ENCODE peak calls at places on chromosomes 7 and 10, in nine cellular contexts. R is ELF-1; L is activated T-cell treated with anti-CD3 and anti-CD28 coated beads for 1 hour; G is CD4-positive, alpha-beta T cell; T is ACHN; W is T1000; M is NCI-H460; S is activated CD8-positive, alpha-beta memory T cell treated with anti-CD3 and anti-CD28 coated beads, Interleukin-2, amount 50 U/mL, for 48 hours; D is left cardiac atrium. P is an unnamed sample.

GRCh38 chr7:78434281-78434680 is 635.7 kb downstream of the PHTF2 start:
- DNase-seq in R (no peak), L (no peak), G (no peak), T (no peak), W (no peak), M (no peak), S (no peak), D (no peak), P (no peak)

GRCh38 chr7:136709876-136710275 is 158.6 kb upstream of the CHRM2 start:
- DNase-seq in R (no peak), L (no peak), G (no peak), T (no peak), W (no peak), M (no peak), S (no peak), D (no peak), P (no peak)

GRCh38 chr10:119406888-119407777 is 135.4 kb downstream of the RGS10 start:
- DNase-seq in R (no peak), L (no peak), G (no peak), T (no peak), W (no peak), M (no peak), S (no peak), D (no peak), P (no peak)

GRCh38 chr10:15419279-15419874 is 48.3 kb upstream of the FAM171A1 start:
- DNase-seq in R (peak; percentile 27), L (peak; percentile 4), G (no peak), T (peak; percentile 64), W (peak; percentile 68), M (peak; percentile 24), S (no peak), D (peak; percentile 33), P (no peak)

GRCh38 chr10:3399756-3400155 is 227.2 kb upstream of the PITRM1 start:
- DNase-seq in R (peak; percentile 60), L (no peak), G (no peak), T (no peak), W (no peak), M (no peak), S (no peak), D (no peak), P (no peak)

GRCh38 chr7:140229591-140230516 is 53.1 kb upstream of the KDM7A start:
- DNase-seq in R (peak; percentile 39), L (peak; percentile 57), G (peak; percentile 72), T (no peak), W (no peak), M (no peak), S (peak; percentile 83), D (peak; percentile 28), P (no peak)

GRCh38 chr10:128071417-128071782 is 54.8 kb downstream of the MKI67 start:
- DNase-seq in R (no peak), L (no peak), G (no peak), T (no peak), W (no peak), M (no peak), S (no peak), D (no peak), P (no peak)

GRCh38 chr10:36634916-36635315 is 490.5 kb upstream of the ANKRD30A start:
- DNase-seq in R (no peak), L (no peak), G (no peak), T (no peak), W (no peak), M (no peak), S (no peak), D (no peak), P (no peak)

GRCh38 chr10:69686866-69687265 is 56.8 kb downstream of the FAM241B start:
- DNase-seq in R (no peak), L (no peak), G (no peak), T (no peak), W (no peak), M (no peak), S (no peak), D (no peak), P (no peak)

GRCh38 chr7:70829221-70830059 is 302.5 kb upstream of the GALNT17 start:
- DNase-seq in R (peak; percentile 91), L (peak; percentile 23), G (peak; percentile 37), T (peak; percentile 59), W (peak; percentile 13), M (peak; percentile 56), S (peak; percentile 77), D (peak; percentile 55), P (no peak)

GRCh38 chr7:156001496-156002260 is 189.4 kb upstream of the SHH start:
- DNase-seq in R (no peak), L (no peak), G (no peak), T (no peak), W (no peak), M (no peak), S (peak; percentile 10), D (no peak), P (no peak)

GRCh38 chr10:30647089-30647488 is 17.5 kb upstream of the LYZL2 start:
- DNase-seq in R (no peak), L (no peak), G (no peak), T (no peak), W (no peak), M (no peak), S (peak; percentile 59), D (no peak), P (no peak)

GRCh38 chr10:54585572-54585971 is 215.5 kb downstream of the PCDH15 start:
- DNase-seq in R (no peak), L (no peak), G (no peak), T (no peak), W (no peak), M (no peak), S (no peak), D (no peak), P (no peak)

GRCh38 chr10:67775274-67775673 is 62.7 kb downstream of the DNAJC12 start:
- DNase-seq in R (no peak), L (no peak), G (no peak), T (no peak), W (no peak), M (no peak), S (no peak), D (no peak), P (no peak)

GRCh38 chr7:1508277-1508758 is 4.1 kb upstream of the INTS1 start:
- DNase-seq in R (no peak), L (no peak), G (no peak), T (no peak), W (no peak), M (no peak), S (no peak), D (no peak), P (no peak)

GRCh38 chr10:116417821-116418220 is 9.8 kb upstream of the PNLIPRP3 start:
- DNase-seq in R (no peak), L (no peak), G (no peak), T (no peak), W (no peak), M (no peak), S (no peak), D (no peak), P (peak; percentile 82)

GRCh38 chr7:81186691-81187090 is 267.8 kb upstream of the SEMA3C start:
- DNase-seq in R (no peak), L (no peak), G (no peak), T (no peak), W (no peak), M (no peak), S (no peak), D (no peak), P (no peak)

GRCh38 chr7:88259656-88260380 is 40.0 kb upstream of the SRI start:
- DNase-seq in R (no peak), L (no peak), G (no peak), T (no peak), W (no peak), M (no peak), S (no peak), D (no peak), P (no peak)

GRCh38 chr7:139737221-139738100 is 40.3 kb downstream of the HIPK2 start:
- DNase-seq in R (no peak), L (no peak), G (no peak), T (no peak), W (no peak), M (no peak), S (no peak), D (peak; percentile 41), P (no peak)

GRCh38 chr7:107917770-107918651 is 27.0 kb downstream of the DLD start:
- DNase-seq in R (no peak), L (no peak), G (no peak), T (no peak), W (no peak), M (no peak), S (no peak), D (no peak), P (no peak)

GRCh38 chr7:467393-467828 is 52.2 kb downstream of the PDGFA start:
- DNase-seq in R (no peak), L (no peak), G (no peak), T (no peak), W (no peak), M (no peak), S (no peak), D (no peak), P (no peak)

GRCh38 chr7:150311711-150312110 is 11.4 kb upstream of the LRRC61 start:
- DNase-seq in R (no peak), L (no peak), G (no peak), T (peak; percentile 72), W (no peak), M (no peak), S (no peak), D (no peak), P (no peak)